ENCODE peak calls at places on chromosome 12, in six cellular contexts. One of them, this sample, is unnamed.

GRCh38 chr12:49537231-49537708 is 1.6 kb upstream of the KCNH3 start:
- DNase-seq in IMR-90: no peak
- DNase-seq in H1: no peak
- DNase-seq in neuronal stem cell: no peak
- DNase-seq in H9: peak; percentile 27
- DNase-seq in mesendoderm: no peak
- DNase-seq in this sample: no peak

GRCh38 chr12:78562358-78563205 is 302.0 kb upstream of the SYT1 start:
- DNase-seq in IMR-90: peak; percentile 2
- DNase-seq in H1: no peak
- DNase-seq in neuronal stem cell: no peak
- DNase-seq in H9: no peak
- DNase-seq in mesendoderm: peak; percentile 54
- DNase-seq in this sample: no peak

GRCh38 chr12:11650279-11650696 is 814 bp downstream of the ETV6 start:
- DNase-seq in IMR-90: no peak
- DNase-seq in H1: no peak
- DNase-seq in neuronal stem cell: no peak
- DNase-seq in H9: peak; percentile 68
- DNase-seq in mesendoderm: no peak
- DNase-seq in this sample: no peak

GRCh38 chr12:95605087-95605486 is 53.8 kb upstream of the USP44 start:
- DNase-seq in IMR-90: peak; percentile 77
- DNase-seq in H1: no peak
- DNase-seq in neuronal stem cell: no peak
- DNase-seq in H9: no peak
- DNase-seq in mesendoderm: peak; percentile 53
- DNase-seq in this sample: no peak

GRCh38 chr12:92551210-92551609 is 151.6 kb upstream of the PLEKHG7 start:
- DNase-seq in IMR-90: no peak
- DNase-seq in H1: no peak
- DNase-seq in neuronal stem cell: no peak
- DNase-seq in H9: no peak
- DNase-seq in mesendoderm: no peak
- DNase-seq in this sample: no peak

GRCh38 chr12:646303-647038 is 16.8 kb downstream of the NINJ2 start:
- DNase-seq in IMR-90: no peak
- DNase-seq in H1: no peak
- DNase-seq in neuronal stem cell: no peak
- DNase-seq in H9: no peak
- DNase-seq in mesendoderm: no peak
- DNase-seq in this sample: no peak

GRCh38 chr12:2154050-2154449 is 101.3 kb downstream of the CACNA1C start:
- DNase-seq in IMR-90: peak; percentile 88
- DNase-seq in H1: no peak
- DNase-seq in neuronal stem cell: no peak
- DNase-seq in H9: no peak
- DNase-seq in mesendoderm: no peak
- DNase-seq in this sample: no peak

GRCh38 chr12:100827901-100828520 is 33.4 kb downstream of the ANO4 start:
- DNase-seq in IMR-90: peak; percentile 54
- DNase-seq in H1: no peak
- DNase-seq in neuronal stem cell: peak; percentile 21
- DNase-seq in H9: no peak
- DNase-seq in mesendoderm: peak; percentile 55
- DNase-seq in this sample: peak; percentile 78

GRCh38 chr12:126944684-126945083 is 1322.3 kb upstream of the TMEM132C start:
- DNase-seq in IMR-90: no peak
- DNase-seq in H1: no peak
- DNase-seq in neuronal stem cell: no peak
- DNase-seq in H9: no peak
- DNase-seq in mesendoderm: peak; percentile 16
- DNase-seq in this sample: no peak

DNA sequence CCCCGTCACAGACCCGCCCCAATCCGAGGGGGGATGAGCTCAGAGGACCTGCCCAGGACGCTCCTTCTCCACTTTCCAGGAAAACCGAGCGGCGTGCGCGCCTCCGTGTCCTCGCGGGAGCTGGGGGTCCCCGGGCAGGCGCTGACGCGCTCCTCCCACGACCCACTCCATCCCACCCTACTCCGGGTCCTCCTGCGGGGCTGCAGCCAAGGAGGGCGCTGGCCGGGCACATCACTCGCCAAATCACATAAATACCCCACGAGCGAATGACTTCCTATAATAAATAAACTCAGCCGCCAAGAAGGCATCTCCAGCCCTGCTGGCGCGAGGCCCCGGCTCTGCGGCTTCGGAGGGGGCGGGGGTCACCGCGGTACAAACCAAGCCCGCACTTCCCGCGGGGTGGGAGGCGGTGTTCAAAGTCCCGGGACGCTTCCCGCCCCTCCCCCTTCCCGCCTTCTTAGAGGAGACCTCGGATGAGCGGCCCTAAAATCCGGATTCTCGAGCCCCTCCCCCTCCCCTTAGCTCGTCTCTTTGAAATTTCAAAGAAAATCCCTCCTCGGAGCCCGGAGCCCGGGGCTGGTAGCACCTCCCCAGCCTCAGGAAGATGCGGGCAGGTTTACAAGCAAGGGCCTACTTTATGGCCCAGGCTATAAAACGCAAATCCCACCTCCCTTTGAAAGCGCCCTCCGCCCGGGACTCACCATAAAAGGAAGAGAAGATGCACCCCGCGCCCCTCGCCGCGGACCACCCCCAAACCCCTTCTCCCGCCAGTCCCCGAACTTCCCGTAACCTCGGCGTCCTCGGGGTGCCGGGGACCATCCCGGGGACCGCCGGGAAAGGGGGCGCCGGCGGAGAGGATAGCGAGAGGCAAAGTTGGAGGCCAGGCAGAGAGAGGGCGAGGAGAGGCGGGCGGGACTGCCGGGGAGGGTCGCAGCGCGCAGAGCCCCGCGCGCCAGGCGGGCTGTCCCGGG is 718 bp upstream of the FZD10 start:
- DNase-seq in IMR-90: no peak
- DNase-seq in H1: peak; percentile 81
- DNase-seq in neuronal stem cell: peak; percentile 59
- DNase-seq in H9: peak; percentile 89
- DNase-seq in mesendoderm: peak; percentile 76
- DNase-seq in this sample: peak; percentile 37
- H3K27me3 ChIP-seq in IMR-90: no peaks in the 10 kb centered on the region
- H3K27me3 ChIP-seq in H1: peaks cover 86% of the 10 kb centered on the region
- H3K27me3 ChIP-seq in neuronal stem cell: peaks cover 27% of the 10 kb centered on the region
- H3K27me3 ChIP-seq in H9: peaks cover 75% of the 10 kb centered on the region
- H3K27me3 ChIP-seq in mesendoderm: peaks cover 52% of the 10 kb centered on the region
- H3K27me3 ChIP-seq in this sample: peaks cover 77% of the 10 kb centered on the region

GRCh38 chr12:82698959-82699358 is 12.3 kb downstream of the TMTC2 start:
- DNase-seq in IMR-90: no peak
- DNase-seq in H1: no peak
- DNase-seq in neuronal stem cell: no peak
- DNase-seq in H9: no peak
- DNase-seq in mesendoderm: no peak
- DNase-seq in this sample: no peak
- H2BK120ac ChIP-seq in IMR-90: no peak overlapping the region
- H2BK120ac ChIP-seq in H1: no peak overlapping the region
- H2BK120ac ChIP-seq in neuronal stem cell: no peak overlapping the region
- H2BK120ac ChIP-seq in H9: no peak overlapping the region
- H2BK120ac ChIP-seq in mesendoderm: no peak overlapping the region
- H2BK120ac ChIP-seq in this sample: no peak overlapping the region

DNA sequence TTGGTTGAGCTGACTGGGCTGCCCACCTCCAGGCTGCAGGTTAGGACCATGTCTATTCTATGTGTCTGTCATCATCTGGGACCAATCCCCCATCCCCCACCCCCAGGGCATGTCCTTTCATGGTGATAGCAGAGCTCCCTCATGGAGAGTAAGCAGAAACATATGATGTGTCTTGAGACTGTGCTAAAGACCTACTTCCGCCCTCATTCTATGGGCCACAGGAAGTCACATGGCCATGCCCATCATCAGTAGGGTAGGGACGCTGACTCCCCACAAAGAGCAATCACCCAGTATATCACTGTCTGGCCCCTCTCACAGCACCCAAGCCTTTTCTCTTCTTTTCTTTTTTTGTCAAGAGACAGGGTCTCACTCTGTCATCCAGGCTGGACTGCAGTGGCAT is 99.7 kb downstream of the CMKLR1 start:
- DNase-seq in IMR-90: no peak
- DNase-seq in H1: no peak
- DNase-seq in neuronal stem cell: no peak
- DNase-seq in H9: no peak
- DNase-seq in mesendoderm: no peak
- DNase-seq in this sample: no peak
- H3K27me3 ChIP-seq in IMR-90: no peaks in the 10 kb centered on the region
- H3K27me3 ChIP-seq in H1: no peaks in the 10 kb centered on the region
- H3K27me3 ChIP-seq in neuronal stem cell: no peaks in the 10 kb centered on the region
- H3K27me3 ChIP-seq in H9: no peaks in the 10 kb centered on the region
- H3K27me3 ChIP-seq in mesendoderm: no peaks in the 10 kb centered on the region
- H3K27me3 ChIP-seq in this sample: no peaks in the 10 kb centered on the region

GRCh38 chr12:42119085-42119633 is 25.5 kb downstream of the GXYLT1 start:
- DNase-seq in IMR-90: peak; percentile 97
- DNase-seq in H1: no peak
- DNase-seq in neuronal stem cell: no peak
- DNase-seq in H9: no peak
- DNase-seq in mesendoderm: no peak
- DNase-seq in this sample: no peak

GRCh38 chr12:42118136-42118879 is 26.4 kb downstream of the GXYLT1 start:
- DNase-seq in IMR-90: peak; percentile 62
- DNase-seq in H1: no peak
- DNase-seq in neuronal stem cell: no peak
- DNase-seq in H9: no peak
- DNase-seq in mesendoderm: no peak
- DNase-seq in this sample: no peak
- H2BK120ac ChIP-seq in IMR-90: peak overlapping the region; percentile 92
- H2BK120ac ChIP-seq in H1: no peak overlapping the region
- H2BK120ac ChIP-seq in neuronal stem cell: no peak overlapping the region
- H2BK120ac ChIP-seq in H9: no peak overlapping the region
- H2BK120ac ChIP-seq in mesendoderm: no peak overlapping the region
- H2BK120ac ChIP-seq in this sample: no peak overlapping the region

GRCh38 chr12:117498880-117499279 is 137.5 kb upstream of the NOS1 start:
- DNase-seq in IMR-90: no peak
- DNase-seq in H1: no peak
- DNase-seq in neuronal stem cell: no peak
- DNase-seq in H9: no peak
- DNase-seq in mesendoderm: no peak
- DNase-seq in this sample: no peak

GRCh38 chr12:117499759-117500485 is 138.5 kb upstream of the NOS1 start:
- DNase-seq in IMR-90: no peak
- DNase-seq in H1: no peak
- DNase-seq in neuronal stem cell: no peak
- DNase-seq in H9: no peak
- DNase-seq in mesendoderm: peak; percentile 25
- DNase-seq in this sample: no peak

GRCh38 chr12:117501066-117501465 is 139.6 kb upstream of the NOS1 start:
- DNase-seq in IMR-90: no peak
- DNase-seq in H1: no peak
- DNase-seq in neuronal stem cell: no peak
- DNase-seq in H9: no peak
- DNase-seq in mesendoderm: no peak
- DNase-seq in this sample: no peak

GRCh38 chr12:117497407-117497806 is 136.0 kb upstream of the NOS1 start:
- DNase-seq in IMR-90: no peak
- DNase-seq in H1: no peak
- DNase-seq in neuronal stem cell: no peak
- DNase-seq in H9: no peak
- DNase-seq in mesendoderm: no peak
- DNase-seq in this sample: no peak

DNA sequence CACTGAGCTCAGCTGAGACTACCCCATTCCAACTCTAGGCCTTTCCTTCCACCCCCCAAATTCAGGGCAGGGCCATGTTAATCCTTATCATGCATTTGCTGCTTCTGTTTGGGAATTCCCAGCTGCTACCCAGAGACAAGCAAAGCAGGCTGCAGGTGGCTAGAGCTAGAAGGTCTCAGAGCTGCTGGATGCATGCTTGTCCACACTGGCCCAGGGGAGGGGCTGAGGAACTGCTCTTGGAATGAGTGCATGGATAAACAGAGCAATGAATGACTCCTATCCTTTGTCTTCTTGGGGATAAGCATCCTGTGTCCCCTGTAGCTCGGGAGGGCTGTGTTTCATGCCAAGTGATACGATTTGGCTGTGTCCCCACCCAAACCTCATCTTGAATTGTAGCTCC is 136.8 kb upstream of the NOS1 start:
- DNase-seq in IMR-90: no peak
- DNase-seq in H1: no peak
- DNase-seq in neuronal stem cell: no peak
- DNase-seq in H9: no peak
- DNase-seq in mesendoderm: no peak
- DNase-seq in this sample: no peak
- H3K27me3 ChIP-seq in IMR-90: no peaks in the 10 kb centered on the region
- H3K27me3 ChIP-seq in H1: no peaks in the 10 kb centered on the region
- H3K27me3 ChIP-seq in neuronal stem cell: no peaks in the 10 kb centered on the region
- H3K27me3 ChIP-seq in H9: no peaks in the 10 kb centered on the region
- H3K27me3 ChIP-seq in mesendoderm: no peaks in the 10 kb centered on the region
- H3K27me3 ChIP-seq in this sample: no peaks in the 10 kb centered on the region

GRCh38 chr12:26124491-26125450 is at the start of gene BHLHE41:
- DNase-seq in IMR-90: peak; percentile 36
- DNase-seq in H1: peak; percentile 77
- DNase-seq in neuronal stem cell: peak; percentile 51
- DNase-seq in H9: peak; percentile 93
- DNase-seq in mesendoderm: peak; percentile 60
- DNase-seq in this sample: peak; percentile 41
- H2BK120ac ChIP-seq in IMR-90: peak within 1 kb of the TSS; percentile 70
- H2BK120ac ChIP-seq in H1: peak within 1 kb of the TSS; percentile 48
- H2BK120ac ChIP-seq in neuronal stem cell: no peak within 1 kb of the TSS
- H2BK120ac ChIP-seq in H9: no peak within 1 kb of the TSS
- H2BK120ac ChIP-seq in mesendoderm: no peak within 1 kb of the TSS
- H2BK120ac ChIP-seq in this sample: no peak within 1 kb of the TSS

GRCh38 chr12:54591001-54591591 is 2.6 kb upstream of the PPP1R1A start:
- DNase-seq in IMR-90: peak; percentile 10
- DNase-seq in H1: no peak
- DNase-seq in neuronal stem cell: no peak
- DNase-seq in H9: no peak
- DNase-seq in mesendoderm: no peak
- DNase-seq in this sample: no peak

GRCh38 chr12:54588110-54588831 is at the start of gene PPP1R1A:
- DNase-seq in IMR-90: no peak
- DNase-seq in H1: peak; percentile 73
- DNase-seq in neuronal stem cell: peak; percentile 31
- DNase-seq in H9: peak; percentile 71
- DNase-seq in mesendoderm: peak; percentile 26
- DNase-seq in this sample: peak; percentile 9

GRCh38 chr12:54592316-54592715 is 3.9 kb upstream of the PPP1R1A start:
- DNase-seq in IMR-90: peak; percentile 1
- DNase-seq in H1: no peak
- DNase-seq in neuronal stem cell: no peak
- DNase-seq in H9: no peak
- DNase-seq in mesendoderm: no peak
- DNase-seq in this sample: no peak

GRCh38 chr12:54588892-54589291 is 433 bp upstream of the PPP1R1A start:
- DNase-seq in IMR-90: no peak
- DNase-seq in H1: no peak
- DNase-seq in neuronal stem cell: no peak
- DNase-seq in H9: no peak
- DNase-seq in mesendoderm: no peak
- DNase-seq in this sample: no peak

GRCh38 chr12:54589964-54590363 is 1.5 kb upstream of the PPP1R1A start:
- DNase-seq in IMR-90: no peak
- DNase-seq in H1: no peak
- DNase-seq in neuronal stem cell: no peak
- DNase-seq in H9: no peak
- DNase-seq in mesendoderm: peak; percentile 22
- DNase-seq in this sample: no peak
- H3K27me3 ChIP-seq in IMR-90: peaks cover 71% of the 10 kb centered on the region
- H3K27me3 ChIP-seq in H1: peaks cover 46% of the 10 kb centered on the region
- H3K27me3 ChIP-seq in neuronal stem cell: no peaks in the 10 kb centered on the region
- H3K27me3 ChIP-seq in H9: peaks cover 14% of the 10 kb centered on the region
- H3K27me3 ChIP-seq in mesendoderm: peaks cover 2% of the 10 kb centered on the region
- H3K27me3 ChIP-seq in this sample: peaks cover 19% of the 10 kb centered on the region